ENCODE peak calls at places on chromosomes 12 and 14, in six cellular contexts. One of them, this sample, is unnamed.

GRCh38 chr12:20132818-20133217 is 235.5 kb upstream of the PDE3A start:
- DNase-seq in CD8-positive, alpha-beta memory T cell: no peak
- DNase-seq in fibroblast of the aortic adventitia: no peak
- DNase-seq in vagina: no peak
- DNase-seq in Right ventricle myocardium superior: no peak
- DNase-seq in stimulated activated CD4-positive, alpha-beta T cell treated with anti-CD3 and anti-CD28 coated beads, Interleukin-1b, Interleukin-23, amount 100 ng/mL, for 48 hours: no peak
- DNase-seq in this sample: no peak

GRCh38 chr14:89625208-89625987 is 208.4 kb upstream of the FOXN3 start:
- DNase-seq in fibroblast of the aortic adventitia: peak
- DNase-seq in Right ventricle myocardium superior: peak
- DNase-seq in stimulated activated CD4-positive, alpha-beta T cell treated with anti-CD3 and anti-CD28 coated beads, Interleukin-1b, Interleukin-23, amount 100 ng/mL, for 48 hours: no peak
- DNase-seq in CD8-positive, alpha-beta memory T cell: no peak
- DNase-seq in vagina: no peak
- DNase-seq in this sample: no peak

GRCh38 chr14:86055512-86055911 is 525.6 kb downstream of the FLRT2 start:
- DNase-seq in CD8-positive, alpha-beta memory T cell: no peak
- DNase-seq in stimulated activated CD4-positive, alpha-beta T cell treated with anti-CD3 and anti-CD28 coated beads, Interleukin-1b, Interleukin-23, amount 100 ng/mL, for 48 hours: no peak
- DNase-seq in Right ventricle myocardium superior: no peak
- DNase-seq in fibroblast of the aortic adventitia: peak
- DNase-seq in vagina: no peak
- DNase-seq in this sample: no peak

GRCh38 chr14:95255487-95255886 is 64.2 kb downstream of the CLMN start:
- DNase-seq in stimulated activated CD4-positive, alpha-beta T cell treated with anti-CD3 and anti-CD28 coated beads, Interleukin-1b, Interleukin-23, amount 100 ng/mL, for 48 hours: no peak
- DNase-seq in Right ventricle myocardium superior: no peak
- DNase-seq in CD8-positive, alpha-beta memory T cell: no peak
- DNase-seq in vagina: no peak
- DNase-seq in fibroblast of the aortic adventitia: peak
- DNase-seq in this sample: no peak

GRCh38 chr14:23356036-23356435 is 3.3 kb upstream of the SLC22A17 start:
- DNase-seq in stimulated activated CD4-positive, alpha-beta T cell treated with anti-CD3 and anti-CD28 coated beads, Interleukin-1b, Interleukin-23, amount 100 ng/mL, for 48 hours: no peak
- DNase-seq in Right ventricle myocardium superior: no peak
- DNase-seq in vagina: no peak
- DNase-seq in fibroblast of the aortic adventitia: no peak
- DNase-seq in CD8-positive, alpha-beta memory T cell: no peak
- DNase-seq in this sample: no peak

GRCh38 chr12:123085730-123086487 is 65.0 kb downstream of the PITPNM2 start:
- DNase-seq in CD8-positive, alpha-beta memory T cell: no peak
- DNase-seq in vagina: no peak
- DNase-seq in Right ventricle myocardium superior: peak
- DNase-seq in stimulated activated CD4-positive, alpha-beta T cell treated with anti-CD3 and anti-CD28 coated beads, Interleukin-1b, Interleukin-23, amount 100 ng/mL, for 48 hours: peak
- DNase-seq in fibroblast of the aortic adventitia: no peak
- DNase-seq in this sample: no peak

GRCh38 chr12:7694556-7694955 is 1.0 kb downstream of the GDF3 start:
- DNase-seq in fibroblast of the aortic adventitia: no peak
- DNase-seq in stimulated activated CD4-positive, alpha-beta T cell treated with anti-CD3 and anti-CD28 coated beads, Interleukin-1b, Interleukin-23, amount 100 ng/mL, for 48 hours: no peak
- DNase-seq in Right ventricle myocardium superior: no peak
- DNase-seq in vagina: no peak
- DNase-seq in CD8-positive, alpha-beta memory T cell: no peak
- DNase-seq in this sample: no peak

GRCh38 chr12:102638777-102639176 is 158.4 kb upstream of the IGF1 start:
- DNase-seq in fibroblast of the aortic adventitia: no peak
- DNase-seq in vagina: no peak
- DNase-seq in stimulated activated CD4-positive, alpha-beta T cell treated with anti-CD3 and anti-CD28 coated beads, Interleukin-1b, Interleukin-23, amount 100 ng/mL, for 48 hours: no peak
- DNase-seq in CD8-positive, alpha-beta memory T cell: no peak
- DNase-seq in Right ventricle myocardium superior: no peak
- DNase-seq in this sample: no peak

GRCh38 chr14:72541546-72541945 is 352.4 kb downstream of the DPF3 start:
- DNase-seq in vagina: no peak
- DNase-seq in stimulated activated CD4-positive, alpha-beta T cell treated with anti-CD3 and anti-CD28 coated beads, Interleukin-1b, Interleukin-23, amount 100 ng/mL, for 48 hours: no peak
- DNase-seq in CD8-positive, alpha-beta memory T cell: no peak
- DNase-seq in Right ventricle myocardium superior: no peak
- DNase-seq in fibroblast of the aortic adventitia: no peak
- DNase-seq in this sample: no peak

GRCh38 chr12:46926536-46926935 is 100.7 kb upstream of the SLC38A4 start:
- DNase-seq in stimulated activated CD4-positive, alpha-beta T cell treated with anti-CD3 and anti-CD28 coated beads, Interleukin-1b, Interleukin-23, amount 100 ng/mL, for 48 hours: no peak
- DNase-seq in vagina: no peak
- DNase-seq in CD8-positive, alpha-beta memory T cell: no peak
- DNase-seq in Right ventricle myocardium superior: no peak
- DNase-seq in fibroblast of the aortic adventitia: no peak
- DNase-seq in this sample: no peak

GRCh38 chr12:49342914-49343731 is 3.6 kb upstream of the DNAJC22 start:
- DNase-seq in vagina: no peak
- DNase-seq in Right ventricle myocardium superior: no peak
- DNase-seq in stimulated activated CD4-positive, alpha-beta T cell treated with anti-CD3 and anti-CD28 coated beads, Interleukin-1b, Interleukin-23, amount 100 ng/mL, for 48 hours: peak
- DNase-seq in fibroblast of the aortic adventitia: no peak
- DNase-seq in CD8-positive, alpha-beta memory T cell: no peak
- DNase-seq in this sample: peak

GRCh38 chr14:54763761-54764160 is 138.9 kb downstream of the GCH1 start:
- DNase-seq in CD8-positive, alpha-beta memory T cell: no peak
- DNase-seq in fibroblast of the aortic adventitia: no peak
- DNase-seq in stimulated activated CD4-positive, alpha-beta T cell treated with anti-CD3 and anti-CD28 coated beads, Interleukin-1b, Interleukin-23, amount 100 ng/mL, for 48 hours: no peak
- DNase-seq in vagina: no peak
- DNase-seq in Right ventricle myocardium superior: no peak
- DNase-seq in this sample: no peak

GRCh38 chr14:89807151-89807550 is 147.4 kb downstream of the EFCAB11 start:
- DNase-seq in Right ventricle myocardium superior: no peak
- DNase-seq in vagina: no peak
- DNase-seq in CD8-positive, alpha-beta memory T cell: no peak
- DNase-seq in fibroblast of the aortic adventitia: no peak
- DNase-seq in stimulated activated CD4-positive, alpha-beta T cell treated with anti-CD3 and anti-CD28 coated beads, Interleukin-1b, Interleukin-23, amount 100 ng/mL, for 48 hours: no peak
- DNase-seq in this sample: no peak

GRCh38 chr14:61296707-61297502 is 15.8 kb upstream of the TMEM30B start:
- DNase-seq in fibroblast of the aortic adventitia: peak
- DNase-seq in vagina: no peak
- DNase-seq in stimulated activated CD4-positive, alpha-beta T cell treated with anti-CD3 and anti-CD28 coated beads, Interleukin-1b, Interleukin-23, amount 100 ng/mL, for 48 hours: no peak
- DNase-seq in Right ventricle myocardium superior: no peak
- DNase-seq in CD8-positive, alpha-beta memory T cell: peak
- DNase-seq in this sample: no peak

GRCh38 chr12:67772276-67773169 is 124.0 kb downstream of the DYRK2 start:
- DNase-seq in CD8-positive, alpha-beta memory T cell: no peak
- DNase-seq in fibroblast of the aortic adventitia: no peak
- DNase-seq in Right ventricle myocardium superior: no peak
- DNase-seq in vagina: no peak
- DNase-seq in stimulated activated CD4-positive, alpha-beta T cell treated with anti-CD3 and anti-CD28 coated beads, Interleukin-1b, Interleukin-23, amount 100 ng/mL, for 48 hours: no peak
- DNase-seq in this sample: no peak

GRCh38 chr12:4719821-4720636 is at the start of gene GALNT8:
- DNase-seq in stimulated activated CD4-positive, alpha-beta T cell treated with anti-CD3 and anti-CD28 coated beads, Interleukin-1b, Interleukin-23, amount 100 ng/mL, for 48 hours: no peak
- DNase-seq in fibroblast of the aortic adventitia: no peak
- DNase-seq in CD8-positive, alpha-beta memory T cell: no peak
- DNase-seq in Right ventricle myocardium superior: no peak
- DNase-seq in vagina: no peak
- DNase-seq in this sample: no peak

GRCh38 chr12:96981053-96981452 is 74.0 kb downstream of the NEDD1 start:
- DNase-seq in vagina: no peak
- DNase-seq in Right ventricle myocardium superior: no peak
- DNase-seq in fibroblast of the aortic adventitia: peak
- DNase-seq in stimulated activated CD4-positive, alpha-beta T cell treated with anti-CD3 and anti-CD28 coated beads, Interleukin-1b, Interleukin-23, amount 100 ng/mL, for 48 hours: no peak
- DNase-seq in CD8-positive, alpha-beta memory T cell: no peak
- DNase-seq in this sample: no peak

GRCh38 chr12:122406701-122407154 is 15.7 kb downstream of the CLIP1 start:
- DNase-seq in Right ventricle myocardium superior: no peak
- DNase-seq in stimulated activated CD4-positive, alpha-beta T cell treated with anti-CD3 and anti-CD28 coated beads, Interleukin-1b, Interleukin-23, amount 100 ng/mL, for 48 hours: no peak
- DNase-seq in fibroblast of the aortic adventitia: peak
- DNase-seq in vagina: no peak
- DNase-seq in CD8-positive, alpha-beta memory T cell: no peak
- DNase-seq in this sample: no peak

GRCh38 chr12:106358410-106359241 is 1.1 kb downstream of the POLR3B start:
- DNase-seq in vagina: no peak
- DNase-seq in stimulated activated CD4-positive, alpha-beta T cell treated with anti-CD3 and anti-CD28 coated beads, Interleukin-1b, Interleukin-23, amount 100 ng/mL, for 48 hours: no peak
- DNase-seq in CD8-positive, alpha-beta memory T cell: no peak
- DNase-seq in Right ventricle myocardium superior: peak
- DNase-seq in fibroblast of the aortic adventitia: peak
- DNase-seq in this sample: no peak

GRCh38 chr14:36504805-36505192 is 15.2 kb downstream of the NKX2-1 start:
- DNase-seq in fibroblast of the aortic adventitia: no peak
- DNase-seq in Right ventricle myocardium superior: no peak
- DNase-seq in stimulated activated CD4-positive, alpha-beta T cell treated with anti-CD3 and anti-CD28 coated beads, Interleukin-1b, Interleukin-23, amount 100 ng/mL, for 48 hours: no peak
- DNase-seq in CD8-positive, alpha-beta memory T cell: no peak
- DNase-seq in vagina: no peak
- DNase-seq in this sample: no peak

GRCh38 chr12:32501835-32502333 is 102.5 kb downstream of the FGD4 start:
- DNase-seq in CD8-positive, alpha-beta memory T cell: no peak
- DNase-seq in stimulated activated CD4-positive, alpha-beta T cell treated with anti-CD3 and anti-CD28 coated beads, Interleukin-1b, Interleukin-23, amount 100 ng/mL, for 48 hours: no peak
- DNase-seq in fibroblast of the aortic adventitia: peak
- DNase-seq in Right ventricle myocardium superior: no peak
- DNase-seq in vagina: no peak
- DNase-seq in this sample: no peak

GRCh38 chr14:103071544-103072251 is 12.3 kb upstream of the LBHD2 start:
- DNase-seq in CD8-positive, alpha-beta memory T cell: no peak
- DNase-seq in stimulated activated CD4-positive, alpha-beta T cell treated with anti-CD3 and anti-CD28 coated beads, Interleukin-1b, Interleukin-23, amount 100 ng/mL, for 48 hours: no peak
- DNase-seq in vagina: no peak
- DNase-seq in Right ventricle myocardium superior: no peak
- DNase-seq in fibroblast of the aortic adventitia: peak
- DNase-seq in this sample: no peak

GRCh38 chr14:63853831-63854293 is 1.1 kb downstream of the SYNE2 start:
- DNase-seq in CD8-positive, alpha-beta memory T cell: peak
- DNase-seq in fibroblast of the aortic adventitia: peak
- DNase-seq in vagina: no peak
- DNase-seq in stimulated activated CD4-positive, alpha-beta T cell treated with anti-CD3 and anti-CD28 coated beads, Interleukin-1b, Interleukin-23, amount 100 ng/mL, for 48 hours: peak
- DNase-seq in Right ventricle myocardium superior: peak
- DNase-seq in this sample: no peak

GRCh38 chr14:103512701-103513611 is 9.7 kb downstream of the CKB start:
- DNase-seq in Right ventricle myocardium superior: no peak
- DNase-seq in CD8-positive, alpha-beta memory T cell: peak
- DNase-seq in vagina: no peak
- DNase-seq in fibroblast of the aortic adventitia: peak
- DNase-seq in stimulated activated CD4-positive, alpha-beta T cell treated with anti-CD3 and anti-CD28 coated beads, Interleukin-1b, Interleukin-23, amount 100 ng/mL, for 48 hours: no peak
- DNase-seq in this sample: no peak

GRCh38 chr12:55685671-55686070 is 22.0 kb downstream of the ITGA7 start:
- DNase-seq in vagina: no peak
- DNase-seq in fibroblast of the aortic adventitia: no peak
- DNase-seq in CD8-positive, alpha-beta memory T cell: no peak
- DNase-seq in Right ventricle myocardium superior: no peak
- DNase-seq in stimulated activated CD4-positive, alpha-beta T cell treated with anti-CD3 and anti-CD28 coated beads, Interleukin-1b, Interleukin-23, amount 100 ng/mL, for 48 hours: no peak
- DNase-seq in this sample: no peak

GRCh38 chr12:112901271-112901670 is 5.5 kb upstream of the OAS1 start:
- DNase-seq in Right ventricle myocardium superior: no peak
- DNase-seq in CD8-positive, alpha-beta memory T cell: no peak
- DNase-seq in stimulated activated CD4-positive, alpha-beta T cell treated with anti-CD3 and anti-CD28 coated beads, Interleukin-1b, Interleukin-23, amount 100 ng/mL, for 48 hours: no peak
- DNase-seq in fibroblast of the aortic adventitia: no peak
- DNase-seq in vagina: no peak
- DNase-seq in this sample: no peak

GRCh38 chr12:3293013-3293412 is 198.0 kb upstream of the PRMT8 start:
- DNase-seq in Right ventricle myocardium superior: no peak
- DNase-seq in fibroblast of the aortic adventitia: no peak
- DNase-seq in vagina: no peak
- DNase-seq in stimulated activated CD4-positive, alpha-beta T cell treated with anti-CD3 and anti-CD28 coated beads, Interleukin-1b, Interleukin-23, amount 100 ng/mL, for 48 hours: no peak
- DNase-seq in CD8-positive, alpha-beta memory T cell: no peak
- DNase-seq in this sample: no peak

GRCh38 chr14:32800320-32800719 is 138.4 kb upstream of the NPAS3 start:
- DNase-seq in vagina: no peak
- DNase-seq in stimulated activated CD4-positive, alpha-beta T cell treated with anti-CD3 and anti-CD28 coated beads, Interleukin-1b, Interleukin-23, amount 100 ng/mL, for 48 hours: no peak
- DNase-seq in CD8-positive, alpha-beta memory T cell: no peak
- DNase-seq in fibroblast of the aortic adventitia: no peak
- DNase-seq in Right ventricle myocardium superior: no peak
- DNase-seq in this sample: no peak

GRCh38 chr12:112855375-112855774 is 51.4 kb upstream of the OAS1 start:
- DNase-seq in CD8-positive, alpha-beta memory T cell: no peak
- DNase-seq in fibroblast of the aortic adventitia: no peak
- DNase-seq in vagina: no peak
- DNase-seq in stimulated activated CD4-positive, alpha-beta T cell treated with anti-CD3 and anti-CD28 coated beads, Interleukin-1b, Interleukin-23, amount 100 ng/mL, for 48 hours: no peak
- DNase-seq in Right ventricle myocardium superior: no peak
- DNase-seq in this sample: no peak

GRCh38 chr14:96205994-96206392 is 1.4 kb downstream of the BDKRB2 start:
- DNase-seq in vagina: no peak
- DNase-seq in Right ventricle myocardium superior: no peak
- DNase-seq in stimulated activated CD4-positive, alpha-beta T cell treated with anti-CD3 and anti-CD28 coated beads, Interleukin-1b, Interleukin-23, amount 100 ng/mL, for 48 hours: no peak
- DNase-seq in CD8-positive, alpha-beta memory T cell: no peak
- DNase-seq in fibroblast of the aortic adventitia: peak
- DNase-seq in this sample: no peak

GRCh38 chr12:57893460-57894353 is 47.2 kb upstream of the CTDSP2 start:
- DNase-seq in CD8-positive, alpha-beta memory T cell: no peak
- DNase-seq in fibroblast of the aortic adventitia: peak
- DNase-seq in vagina: no peak
- DNase-seq in Right ventricle myocardium superior: peak
- DNase-seq in stimulated activated CD4-positive, alpha-beta T cell treated with anti-CD3 and anti-CD28 coated beads, Interleukin-1b, Interleukin-23, amount 100 ng/mL, for 48 hours: no peak
- DNase-seq in this sample: no peak

GRCh38 chr14:72236629-72237028 is 304.4 kb downstream of the RGS6 start:
- DNase-seq in fibroblast of the aortic adventitia: no peak
- DNase-seq in stimulated activated CD4-positive, alpha-beta T cell treated with anti-CD3 and anti-CD28 coated beads, Interleukin-1b, Interleukin-23, amount 100 ng/mL, for 48 hours: no peak
- DNase-seq in Right ventricle myocardium superior: no peak
- DNase-seq in vagina: no peak
- DNase-seq in CD8-positive, alpha-beta memory T cell: no peak
- DNase-seq in this sample: no peak

GRCh38 chr12:118850244-118850825 is 131.0 kb upstream of the SRRM4 start:
- DNase-seq in Right ventricle myocardium superior: no peak
- DNase-seq in vagina: no peak
- DNase-seq in fibroblast of the aortic adventitia: no peak
- DNase-seq in stimulated activated CD4-positive, alpha-beta T cell treated with anti-CD3 and anti-CD28 coated beads, Interleukin-1b, Interleukin-23, amount 100 ng/mL, for 48 hours: no peak
- DNase-seq in CD8-positive, alpha-beta memory T cell: no peak
- DNase-seq in this sample: no peak

GRCh38 chr12:75953312-75953906 is 78.2 kb downstream of the PHLDA1 start:
- DNase-seq in Right ventricle myocardium superior: no peak
- DNase-seq in vagina: no peak
- DNase-seq in fibroblast of the aortic adventitia: peak
- DNase-seq in CD8-positive, alpha-beta memory T cell: no peak
- DNase-seq in stimulated activated CD4-positive, alpha-beta T cell treated with anti-CD3 and anti-CD28 coated beads, Interleukin-1b, Interleukin-23, amount 100 ng/mL, for 48 hours: no peak
- DNase-seq in this sample: no peak

This sample was measured in memory B cell.